ENCODE peak calls at places on chromosomes 5 and 9, in seven cellular contexts. A is neural progenitor cell, R is posterior cingulate gyrus, Q is fibroblast of lung, D is T-helper 1 cell, S is GM04504, U is omental fat pad. H is an unnamed sample.

GRCh38 chr5:168770996-168771395 is 191.8 kb upstream of the PANK3 start:
- DNase-seq in S (no peak), Q (no peak), D (no peak), A (no peak), U (no peak), R (no peak), H (no peak)

GRCh38 chr5:10621837-10622236 is 58.0 kb downstream of the ANKRD33B start:
- DNase-seq in R (no peak), A (no peak), D (no peak), Q (no peak), U (no peak), S (no peak), H (no peak)

GRCh38 chr9:104927216-104927911 is 591 bp downstream of the ABCA1 start:
- DNase-seq in S (no peak), Q (peak; percentile 62), R (peak; percentile 36), D (no peak), A (peak; percentile 68), U (no peak), H (peak; percentile 45)

GRCh38 chr5:6188344-6188743 is 190.0 kb downstream of the MED10 start:
- DNase-seq in S (no peak), R (no peak), Q (no peak), U (no peak), D (no peak), A (no peak), H (no peak)

GRCh38 chr9:80077059-80077458 is 505.3 kb downstream of the TLE4 start:
- DNase-seq in R (no peak), D (no peak), Q (no peak), A (no peak), U (no peak), S (no peak), H (no peak)

GRCh38 chr5:1762878-1763547 is 36.6 kb downstream of the MRPL36 start:
- DNase-seq in D (no peak), Q (no peak), R (no peak), A (no peak), S (no peak), U (no peak), H (no peak)

GRCh38 chr9:128579194-128579593 is 26.8 kb downstream of the SPTAN1 start:
- DNase-seq in D (no peak), R (no peak), S (no peak), A (no peak), U (no peak), Q (no peak), H (no peak)

GRCh38 chr5:128538249-128539037 is 398 bp upstream of the FBN2 start:
- DNase-seq in S (no peak), R (no peak), U (no peak), A (peak; percentile 96), D (no peak), Q (peak; percentile 77), H (peak; percentile 92)

GRCh38 chr9:116267021-116267420 is 113.4 kb downstream of the PAPPA start:
- DNase-seq in S (no peak), R (no peak), D (no peak), Q (peak; percentile 52), U (no peak), A (no peak), H (no peak)

GRCh38 chr5:171762841-171763408 is 22.7 kb upstream of the SMIM23 start:
- DNase-seq in D (no peak), S (no peak), A (no peak), R (no peak), Q (no peak), U (no peak), H (peak; percentile 50)

GRCh38 chr9:109843651-109844050 is 63.7 kb downstream of the PALM2AKAP2 start:
- DNase-seq in D (no peak), A (no peak), R (peak; percentile 35), Q (peak; percentile 25), U (no peak), S (no peak), H (peak; percentile 9)

GRCh38 chr5:139638090-139638735 is 9.9 kb upstream of the CXXC5 start:
- DNase-seq in S (peak; percentile 74), U (no peak), Q (peak; percentile 76), D (no peak), R (peak; percentile 80), A (peak; percentile 59), H (peak; percentile 99)

GRCh38 chr5:178630475-178630930 is 3.7 kb upstream of the CLK4 start:
- DNase-seq in U (no peak), S (no peak), A (no peak), D (no peak), R (no peak), Q (peak; percentile 29), H (no peak)

GRCh38 chr5:176166427-176166826 is 71.8 kb upstream of the SIMC1 start:
- DNase-seq in S (no peak), A (no peak), Q (no peak), R (no peak), U (no peak), D (no peak), H (no peak)

GRCh38 chr5:179256229-179257189 is 88.8 kb downstream of the ADAMTS2 start:
- DNase-seq in Q (no peak), S (no peak), D (no peak), A (no peak), U (no peak), R (peak; percentile 11), H (no peak)

GRCh38 chr5:94849821-94850736 is 231.6 kb downstream of the SLF1 start:
- DNase-seq in A (peak; percentile 75), U (no peak), Q (peak; percentile 76), R (no peak), S (peak; percentile 23), D (peak; percentile 15), H (peak; percentile 5)

GRCh38 chr9:128442150-128442549 is 13.7 kb upstream of the ODF2 start:
- DNase-seq in R (no peak), S (no peak), Q (no peak), U (no peak), A (no peak), D (no peak), H (no peak)

GRCh38 chr5:38765461-38765861 is 80.4 kb upstream of the OSMR start:
- DNase-seq in U (no peak), D (no peak), S (no peak), R (no peak), A (no peak), Q (peak; percentile 96), H (no peak)

GRCh38 chr9:34457266-34458012 is 931 bp downstream of the FAM219A start:
- DNase-seq in D (no peak), S (peak; percentile 44), A (peak; percentile 74), R (peak; percentile 56), Q (peak; percentile 81), U (peak; percentile 39), H (peak; percentile 82)

GRCh38 chr5:143473481-143473880 is 70.0 kb upstream of the NR3C1 start:
- DNase-seq in R (no peak), D (no peak), S (no peak), U (no peak), A (no peak), Q (no peak), H (no peak)

GRCh38 chr5:154677921-154678320 is 77.3 kb upstream of the LARP1 start:
- DNase-seq in A (no peak), Q (peak; percentile 30), U (no peak), S (no peak), R (no peak), D (no peak), H (no peak)

GRCh38 chr9:130143974-130144373 is 28.2 kb upstream of the NCS1 start:
- DNase-seq in A (peak; percentile 54), S (peak; percentile 18), U (no peak), R (no peak), Q (peak; percentile 81), D (no peak), H (peak; percentile 49)

GRCh38 chr9:135474915-135475314 is 4.7 kb upstream of the PPP1R26 start:
- DNase-seq in A (peak; percentile 77), D (no peak), U (no peak), Q (peak; percentile 25), R (no peak), S (no peak), H (no peak)

GRCh38 chr9:134913041-134913712 is 4.5 kb downstream of the FCN1 start:
- DNase-seq in S (no peak), Q (no peak), U (no peak), A (no peak), R (no peak), D (no peak), H (no peak)

GRCh38 chr5:81829242-81829641 is 78.3 kb upstream of the SSBP2 start:
- DNase-seq in S (no peak), D (no peak), R (no peak), Q (peak; percentile 30), U (no peak), A (no peak), H (peak; percentile 55)

GRCh38 chr9:81685763-81686613 is 3.4 kb downstream of the TLE1 start:
- DNase-seq in A (no peak), D (no peak), U (no peak), Q (peak; percentile 55), R (no peak), S (no peak), H (no peak)

GRCh38 chr5:149804478-149805450 is 74.7 kb downstream of the PPARGC1B start:
- DNase-seq in D (no peak), A (no peak), U (no peak), R (no peak), S (no peak), Q (no peak), H (no peak)

GRCh38 chr5:57863661-57864060 is 381.1 kb upstream of the ACTBL2 start:
- DNase-seq in D (no peak), U (no peak), Q (peak; percentile 74), A (no peak), R (no peak), S (peak; percentile 82), H (peak; percentile 71)

GRCh38 chr9:127135056-127135745 is 12.8 kb upstream of the ANGPTL2 start:
- DNase-seq in Q (no peak), D (no peak), S (no peak), R (no peak), A (no peak), U (no peak), H (no peak)

GRCh38 chr5:159003045-159004030 is 96.4 kb downstream of the EBF1 start:
- DNase-seq in D (no peak), S (no peak), R (no peak), A (no peak), U (no peak), Q (peak; percentile 51), H (peak; percentile 39)

GRCh38 chr5:107436276-107436675 is 234.5 kb downstream of the EFNA5 start:
- DNase-seq in D (no peak), A (no peak), Q (no peak), U (no peak), R (no peak), S (no peak), H (no peak)

GRCh38 chr5:73344835-73345234 is 103.7 kb downstream of the FOXD1 start:
- DNase-seq in S (no peak), Q (no peak), D (no peak), R (no peak), U (no peak), A (no peak), H (no peak)

GRCh38 chr5:103450333-103451061 is 112.1 kb downstream of the NUDT12 start:
- DNase-seq in U (no peak), Q (peak; percentile 97), S (peak; percentile 61), D (no peak), A (no peak), R (no peak), H (peak; percentile 30)

GRCh38 chr9:109315889-109316640 is 4.8 kb downstream of the EPB41L4B start:
- DNase-seq in Q (peak; percentile 88), R (peak; percentile 63), A (peak; percentile 14), D (no peak), S (peak; percentile 32), U (peak; percentile 47), H (peak; percentile 96)

GRCh38 chr9:15182003-15182695 is 124.9 kb downstream of the TTC39B start:
- DNase-seq in R (no peak), A (peak; percentile 19), S (no peak), D (no peak), U (no peak), Q (no peak), H (no peak)

GRCh38 chr9:113682297-113682771 is 193.8 kb upstream of the ZNF618 start:
- DNase-seq in D (no peak), U (peak; percentile 85), R (peak; percentile 85), S (no peak), A (peak; percentile 66), Q (peak; percentile 68), H (peak; percentile 88)

GRCh38 chr5:43038523-43038989 is 1.6 kb downstream of the ANXA2R start:
- DNase-seq in R (no peak), S (no peak), A (peak; percentile 51), Q (peak; percentile 87), U (no peak), D (no peak), H (no peak)

H was measured in MG63.